ENCODE peak calls at places on chromosomes 13 and 19, in four cellular contexts. Q is K562, G is HepG2, W is SK-N-SH. H is an unnamed sample.
A peak's percentile ranks its signal among the peaks of the same experiment; 100 is the strongest.

GRCh38 chr19:5103061-5103701 is 134.3 kb downstream of the KDM4B start:
- DNase-seq in W (peak; percentile 94), Q (no peak), G (no peak), H (no peak)

GRCh38 chr13:84439108-84439507 is 556.8 kb upstream of the SLITRK1 start:
- DNase-seq in Q (no peak), G (no peak), W (no peak), H (no peak)

GRCh38 chr19:16325161-16325527 is 518 bp downstream of the KLF2 start:
- DNase-seq in G (no peak), Q (peak; percentile 55), W (peak; percentile 65), H (no peak)

GRCh38 chr13:51619614-51620013 is 35.4 kb downstream of the WDFY2 start:
- DNase-seq in G (no peak), Q (no peak), W (no peak), H (no peak)

GRCh38 chr13:40571338-40571737 is 95.1 kb downstream of the FOXO1 start:
- DNase-seq in G (no peak), W (no peak), Q (no peak), H (no peak)

GRCh38 chr13:75250526-75251183 is 231.3 kb downstream of the TBC1D4 start:
- DNase-seq in Q (no peak), W (no peak), G (no peak), H (no peak)

GRCh38 chr19:4567584-4568071 is 8.1 kb upstream of the SEMA6B start:
- DNase-seq in W (peak; percentile 88), G (peak; percentile 40), Q (peak; percentile 87), H (peak; percentile 80)

GRCh38 chr19:3028305-3029069 is 593 bp downstream of the TLE2 start:
- DNase-seq in G (no peak), W (no peak), Q (no peak), H (no peak)

GRCh38 chr19:7687177-7687576 is 6.5 kb downstream of the TRAPPC5 start:
- DNase-seq in W (no peak), G (no peak), Q (no peak), H (no peak)

GRCh38 chr19:31147234-31147633 is 202.0 kb downstream of the TSHZ3 start:
- DNase-seq in Q (no peak), G (no peak), W (no peak), H (no peak)

GRCh38 chr19:31148671-31149070 is 200.6 kb downstream of the TSHZ3 start:
- DNase-seq in Q (no peak), W (no peak), G (no peak), H (no peak)

GRCh38 chr19:31145021-31145420 is 204.2 kb downstream of the TSHZ3 start:
- DNase-seq in G (no peak), W (no peak), Q (no peak), H (no peak)

GRCh38 chr19:31145909-31146453 is 203.3 kb downstream of the TSHZ3 start:
- DNase-seq in G (no peak), W (no peak), Q (no peak), H (no peak)

GRCh38 chr19:31146546-31147183 is 202.6 kb downstream of the TSHZ3 start:
- DNase-seq in W (no peak), G (no peak), Q (no peak), H (no peak)
- TF ChIP-seq GABPA in W (no peak), G (no peak), Q (no peak), H (no peak)

GRCh38 chr19:51108805-51109146 is 567 bp upstream of the CTU1 start:
- DNase-seq in G (no peak), W (no peak), Q (no peak), H (no peak)
- H3K4me3 ChIP-seq in G (peak overlapping the region; percentile 38), W (peak overlapping the region; percentile 89), Q (peak overlapping the region; percentile 63), H (peak overlapping the region; percentile 88)

GRCh38 chr13:59514316-59514715 is 649.4 kb downstream of the DIAPH3 start:
- DNase-seq in G (no peak), Q (no peak), W (no peak), H (no peak)
- TF ChIP-seq GABPA in G (no peak), Q (no peak), W (no peak), H (no peak)

DNA sequence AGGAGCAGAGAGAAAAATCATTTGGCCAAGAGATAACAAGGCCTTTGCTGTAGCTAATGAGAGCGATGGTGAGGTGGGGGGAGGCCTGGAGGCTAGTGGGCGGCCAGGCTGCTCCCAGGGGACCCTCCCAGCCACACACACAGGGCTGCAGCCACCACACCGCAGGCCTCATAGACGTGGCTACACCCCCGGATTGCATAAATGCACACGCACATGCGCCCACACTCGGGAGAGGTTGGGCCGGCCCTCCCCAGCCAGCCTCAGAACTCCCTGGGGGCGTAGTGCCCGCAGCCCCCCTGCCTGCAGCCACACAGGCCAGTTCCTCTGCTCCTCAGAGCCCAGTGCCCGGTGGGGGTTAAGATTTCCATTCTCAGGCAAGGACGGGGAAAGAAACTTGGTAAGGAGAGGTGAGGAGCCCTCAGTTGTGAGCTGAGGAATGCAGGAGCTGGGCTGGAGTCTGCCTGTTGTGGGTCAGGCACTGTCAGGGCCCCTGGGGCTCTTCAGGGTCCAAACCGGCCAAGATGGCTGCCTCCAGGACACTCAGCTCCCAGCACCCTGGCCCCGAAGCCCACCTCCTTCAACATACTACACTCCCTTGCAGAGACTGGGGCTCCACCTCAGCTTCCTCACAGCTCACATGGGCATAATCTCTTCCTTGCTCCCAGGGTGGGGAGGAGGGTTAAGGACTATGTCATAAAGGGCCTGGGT is 8.0 kb downstream of the PTH2 start:
- DNase-seq in W (no peak), G (no peak), Q (no peak), H (no peak)
- H3K4me3 ChIP-seq in W (no peak overlapping the region), G (no peak overlapping the region), Q (no peak overlapping the region), H (no peak overlapping the region)

GRCh38 chr13:31946091-31946770 is 85.3 kb upstream of the FRY start:
- DNase-seq in G (no peak), Q (no peak), W (no peak), H (no peak)

GRCh38 chr13:31947105-31947504 is 84.5 kb upstream of the FRY start:
- DNase-seq in Q (no peak), W (no peak), G (no peak), H (no peak)

GRCh38 chr13:31943591-31943990 is 88.0 kb upstream of the FRY start:
- DNase-seq in G (no peak), Q (no peak), W (no peak), H (no peak)

GRCh38 chr13:31944262-31945160 is 87.1 kb upstream of the FRY start:
- DNase-seq in G (no peak), Q (no peak), W (no peak), H (no peak)

DNA sequence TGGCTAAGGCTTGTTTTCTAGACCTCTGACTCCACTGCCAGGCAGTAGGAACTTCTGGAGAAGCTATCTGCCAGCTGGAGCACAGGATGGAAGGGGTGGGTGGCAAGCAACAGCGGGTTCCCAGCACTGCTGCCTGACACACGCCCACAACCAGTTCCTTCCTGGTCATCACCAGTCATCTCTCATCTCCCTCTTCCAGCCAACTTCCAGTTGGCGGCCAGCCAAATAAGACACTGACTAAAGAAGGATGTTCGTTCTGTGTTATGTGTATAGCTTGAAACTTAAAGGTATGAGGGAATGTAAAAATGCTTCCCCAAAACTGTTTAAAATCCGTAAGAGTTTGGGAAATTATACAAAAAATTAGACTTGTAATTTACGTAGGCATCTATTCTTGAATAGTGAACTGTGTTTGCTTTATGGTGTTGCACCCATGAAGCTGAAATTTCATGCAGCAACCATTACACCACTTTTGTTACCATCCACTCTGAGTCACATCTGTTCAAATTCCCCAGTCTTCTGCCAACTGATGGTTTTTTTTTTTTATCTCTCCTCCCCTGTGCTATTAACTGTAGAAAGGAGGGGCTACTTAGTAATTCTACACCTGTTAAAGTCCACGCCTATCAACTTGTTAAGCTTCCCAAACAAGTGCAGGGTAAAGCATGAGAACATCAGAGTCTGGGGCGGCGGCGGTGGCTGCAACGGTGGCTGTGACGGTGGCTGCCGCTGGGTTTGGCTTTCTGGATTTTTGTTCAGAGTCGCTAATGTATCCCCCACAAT is 86.2 kb upstream of the FRY start:
- DNase-seq in W (peak; percentile 27), Q (peak; percentile 5), G (no peak), H (peak; percentile 74)
- TF ChIP-seq GABPA in W (no peak), Q (no peak), G (no peak), H (no peak)

GRCh38 chr19:45254044-45254531 is 3.0 kb downstream of the MARK4 start:
- DNase-seq in G (no peak), W (peak; percentile 79), Q (peak; percentile 26), H (no peak)
- H3K4me3 ChIP-seq in G (no peak overlapping the region), W (no peak overlapping the region), Q (no peak overlapping the region), H (no peak overlapping the region)

DNA sequence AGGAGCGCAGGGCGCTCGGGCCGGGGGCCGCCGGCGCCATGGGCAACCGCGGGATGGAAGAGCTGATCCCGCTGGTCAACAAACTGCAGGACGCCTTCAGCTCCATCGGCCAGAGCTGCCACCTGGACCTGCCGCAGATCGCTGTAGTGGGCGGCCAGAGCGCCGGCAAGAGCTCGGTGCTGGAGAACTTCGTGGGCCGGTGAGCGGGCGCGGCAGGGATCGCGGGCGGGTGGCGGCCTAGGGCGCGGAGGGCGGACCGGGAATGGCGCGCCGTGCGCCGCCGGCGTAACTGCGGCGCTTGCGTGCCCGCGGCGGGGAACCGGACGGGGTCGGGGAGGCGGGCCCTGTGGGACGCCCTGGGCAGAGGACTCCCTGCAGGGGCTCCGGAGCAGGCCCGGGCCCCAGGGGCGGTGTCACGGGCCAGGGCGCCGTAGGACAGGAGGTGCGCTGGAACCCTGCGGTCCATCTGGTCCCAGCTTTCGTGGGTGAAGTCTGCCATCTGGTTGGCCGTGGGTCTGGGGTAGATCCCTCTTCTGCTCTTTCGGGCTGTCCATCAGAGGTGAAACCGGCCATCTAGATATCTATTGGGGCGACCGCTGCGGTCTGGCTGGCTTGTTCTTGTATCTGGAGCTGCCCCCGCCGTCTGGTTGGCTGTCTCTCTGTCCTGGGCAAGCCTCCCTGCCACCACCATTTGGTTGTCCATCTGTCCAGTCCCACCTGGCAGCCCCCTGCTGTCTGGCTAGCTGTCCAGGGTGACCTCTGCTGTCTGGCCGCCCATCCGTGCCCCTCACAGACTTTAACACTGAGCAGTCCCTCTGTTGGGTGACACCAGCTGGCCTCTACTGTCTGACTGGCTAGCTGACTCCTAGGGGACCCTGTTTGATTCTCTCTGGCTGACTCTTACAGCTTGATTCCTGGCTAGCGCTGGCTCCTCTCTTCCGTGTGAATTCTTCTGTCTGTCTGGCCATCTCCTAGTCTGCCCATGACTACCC is 622 bp downstream of the DNM2 start:
- DNase-seq in W (peak; percentile 70), G (no peak), Q (peak; percentile 59), H (no peak)
- TF ChIP-seq GABPA in W (no peak), G (no peak), Q (no peak), H (no peak)